ENCODE peak calls at places on chromosomes 1 and 21, in four cellular contexts. One of them, this sample, is unnamed.

GRCh38 chr1:214341918-214342317 is 61.0 kb downstream of the SMYD2 start:
- DNase-seq in brain microvascular endothelial cell: no peak
- DNase-seq in right lobe of liver: no peak
- DNase-seq in CD8-positive, alpha-beta T cell: no peak
- DNase-seq in this sample: no peak

GRCh38 chr21:38645282-38645681 is 147.0 kb upstream of the ERG start:
- DNase-seq in brain microvascular endothelial cell: peak; percentile 94
- DNase-seq in right lobe of liver: no peak
- DNase-seq in CD8-positive, alpha-beta T cell: no peak
- DNase-seq in this sample: peak; percentile 34

GRCh38 chr1:31335007-31335406 is 37.9 kb downstream of the FABP3 start:
- DNase-seq in brain microvascular endothelial cell: peak; percentile 7
- DNase-seq in right lobe of liver: no peak
- DNase-seq in CD8-positive, alpha-beta T cell: no peak
- DNase-seq in this sample: peak; percentile 2

GRCh38 chr1:2489615-2490014 is 13.5 kb downstream of the PLCH2 start:
- DNase-seq in right lobe of liver: no peak
- DNase-seq in CD8-positive, alpha-beta T cell: no peak
- DNase-seq in brain microvascular endothelial cell: no peak
- DNase-seq in this sample: no peak

GRCh38 chr1:230621290-230622022 is 20.8 kb upstream of the COG2 start:
- DNase-seq in right lobe of liver: no peak
- DNase-seq in brain microvascular endothelial cell: no peak
- DNase-seq in CD8-positive, alpha-beta T cell: no peak
- DNase-seq in this sample: no peak

GRCh38 chr1:70220015-70220414 is 1.2 kb upstream of the SRSF11 start:
- DNase-seq in CD8-positive, alpha-beta T cell: no peak
- DNase-seq in right lobe of liver: no peak
- DNase-seq in brain microvascular endothelial cell: no peak
- DNase-seq in this sample: no peak

GRCh38 chr1:12555411-12556367 is 62.3 kb downstream of the DHRS3 start:
- DNase-seq in right lobe of liver: peak; percentile 46
- DNase-seq in CD8-positive, alpha-beta T cell: no peak
- DNase-seq in brain microvascular endothelial cell: no peak
- DNase-seq in this sample: no peak

GRCh38 chr1:231107186-231107585 is 54.7 kb upstream of the TRIM67 start:
- DNase-seq in CD8-positive, alpha-beta T cell: no peak
- DNase-seq in brain microvascular endothelial cell: no peak
- DNase-seq in right lobe of liver: no peak
- DNase-seq in this sample: no peak

GRCh38 chr1:27957655-27958054 is 2.1 kb upstream of the XKR8 start:
- DNase-seq in CD8-positive, alpha-beta T cell: no peak
- DNase-seq in right lobe of liver: no peak
- DNase-seq in brain microvascular endothelial cell: no peak
- DNase-seq in this sample: no peak

GRCh38 chr1:214362188-214362882 is 81.4 kb downstream of the SMYD2 start:
- DNase-seq in right lobe of liver: no peak
- DNase-seq in brain microvascular endothelial cell: peak; percentile 57
- DNase-seq in CD8-positive, alpha-beta T cell: no peak
- DNase-seq in this sample: no peak

GRCh38 chr21:25557170-25557569 is 50.1 kb downstream of the MRPL39 start:
- DNase-seq in CD8-positive, alpha-beta T cell: no peak
- DNase-seq in right lobe of liver: no peak
- DNase-seq in brain microvascular endothelial cell: no peak
- DNase-seq in this sample: no peak

GRCh38 chr21:39660596-39660995 is 47.9 kb downstream of the B3GALT5 start:
- DNase-seq in right lobe of liver: no peak
- DNase-seq in brain microvascular endothelial cell: peak; percentile 72
- DNase-seq in CD8-positive, alpha-beta T cell: no peak
- DNase-seq in this sample: peak; percentile 73

GRCh38 chr1:235417101-235417697 is 50.0 kb downstream of the TBCE start:
- DNase-seq in brain microvascular endothelial cell: peak; percentile 88
- DNase-seq in CD8-positive, alpha-beta T cell: peak; percentile 63
- DNase-seq in right lobe of liver: no peak
- DNase-seq in this sample: peak; percentile 63

GRCh38 chr1:18091660-18092446 is 15.7 kb upstream of the IGSF21 start:
- DNase-seq in brain microvascular endothelial cell: peak; percentile 27
- DNase-seq in CD8-positive, alpha-beta T cell: no peak
- DNase-seq in right lobe of liver: no peak
- DNase-seq in this sample: no peak

GRCh38 chr1:4108341-4108740 is 208.3 kb upstream of the C1orf174 start:
- DNase-seq in brain microvascular endothelial cell: no peak
- DNase-seq in CD8-positive, alpha-beta T cell: no peak
- DNase-seq in right lobe of liver: no peak
- DNase-seq in this sample: no peak

DNA sequence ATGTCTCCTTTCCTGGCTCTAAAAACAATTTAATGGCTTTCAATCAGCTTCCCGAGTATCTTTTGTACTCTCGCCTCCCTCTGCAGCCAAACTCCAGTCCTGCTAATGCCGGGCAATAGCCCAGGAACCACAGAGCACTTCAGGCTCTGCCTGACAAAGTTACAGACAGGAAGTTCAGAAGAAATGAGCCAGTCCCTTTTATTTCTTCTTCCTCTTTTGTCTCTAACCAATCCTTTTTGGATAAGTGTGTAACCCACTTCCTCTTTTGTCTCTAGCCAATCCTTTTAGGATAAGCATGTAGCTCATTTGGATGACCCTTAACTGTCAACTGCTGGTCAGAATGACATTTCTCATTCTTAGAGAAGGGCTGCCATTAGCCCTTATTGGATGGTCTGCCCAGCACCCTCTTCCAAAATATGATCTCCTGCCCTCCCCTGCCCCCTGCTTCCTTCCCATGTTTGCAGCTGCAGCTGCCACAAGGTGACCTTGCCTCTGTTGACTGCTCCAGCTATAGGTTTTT is 6.4 kb upstream of the DOP1B start:
- DNase-seq in brain microvascular endothelial cell: no peak
- DNase-seq in right lobe of liver: peak; percentile 31
- DNase-seq in CD8-positive, alpha-beta T cell: no peak
- DNase-seq in this sample: no peak
- H3K27ac ChIP-seq in brain microvascular endothelial cell: no peak overlapping the region
- H3K27ac ChIP-seq in right lobe of liver: no peak overlapping the region
- H3K27ac ChIP-seq in CD8-positive, alpha-beta T cell: no peak overlapping the region
- H3K27ac ChIP-seq in this sample: peak overlapping the region; percentile 61

GRCh38 chr21:23955130-23955873 is 1652.0 kb downstream of the MRPL39 start:
- DNase-seq in CD8-positive, alpha-beta T cell: no peak
- DNase-seq in right lobe of liver: no peak
- DNase-seq in brain microvascular endothelial cell: no peak
- DNase-seq in this sample: no peak
- H3K4me3 ChIP-seq in CD8-positive, alpha-beta T cell: no peak overlapping the region
- H3K4me3 ChIP-seq in right lobe of liver: no peak overlapping the region
- H3K4me3 ChIP-seq in brain microvascular endothelial cell: no peak overlapping the region
- H3K4me3 ChIP-seq in this sample: no peak overlapping the region

DNA sequence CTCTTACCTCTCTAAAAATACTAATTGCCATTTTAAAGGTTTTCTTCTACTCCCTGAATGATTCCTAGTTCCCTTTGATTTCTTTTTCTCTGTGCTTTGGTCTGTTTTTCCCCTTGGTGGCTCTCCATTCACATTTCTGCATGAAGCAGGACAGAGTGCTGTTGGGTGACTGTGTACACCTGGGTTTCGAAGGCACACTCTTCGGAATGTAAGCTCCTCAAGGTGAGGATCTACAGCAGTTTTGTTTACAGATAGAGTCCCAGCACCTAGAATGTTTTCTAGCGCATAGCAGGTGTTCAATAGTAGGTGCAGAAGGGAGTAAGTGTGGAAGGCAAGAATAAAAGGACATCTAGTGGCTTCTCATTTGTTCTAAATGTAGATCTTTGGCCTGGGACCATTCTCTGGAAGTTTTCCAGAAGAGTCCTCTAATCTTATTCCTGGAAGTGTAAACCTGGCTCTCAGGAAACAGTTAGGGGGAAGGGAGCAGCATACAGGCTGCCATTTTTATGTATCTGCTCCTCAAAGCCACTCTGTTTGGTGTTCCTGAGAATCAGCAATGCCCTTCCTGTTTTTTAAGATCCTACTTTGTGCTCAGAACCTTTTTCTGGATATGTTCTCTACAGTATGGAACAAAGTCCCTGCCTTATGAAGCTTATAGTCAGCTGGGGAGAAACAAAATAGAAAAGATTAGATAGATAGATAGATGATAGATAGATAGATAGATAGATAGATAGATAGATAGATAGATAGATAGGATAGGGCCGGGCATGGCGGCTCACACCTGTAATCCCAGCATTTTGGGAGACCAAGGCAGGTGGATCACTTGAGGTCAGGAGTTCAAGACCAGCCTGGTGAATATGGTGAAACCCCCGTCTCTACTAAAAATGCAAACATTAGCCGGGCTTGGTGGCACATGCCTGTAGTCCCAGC is 22.8 kb upstream of the EFNA1 start:
- DNase-seq in brain microvascular endothelial cell: no peak
- DNase-seq in right lobe of liver: no peak
- DNase-seq in CD8-positive, alpha-beta T cell: no peak
- DNase-seq in this sample: no peak
- H3K27ac ChIP-seq in brain microvascular endothelial cell: no peak overlapping the region
- H3K27ac ChIP-seq in right lobe of liver: peak overlapping the region; percentile 97
- H3K27ac ChIP-seq in CD8-positive, alpha-beta T cell: no peak overlapping the region
- H3K27ac ChIP-seq in this sample: no peak overlapping the region

GRCh38 chr1:173445164-173445563 is 32.0 kb upstream of the PRDX6 start:
- DNase-seq in CD8-positive, alpha-beta T cell: no peak
- DNase-seq in right lobe of liver: no peak
- DNase-seq in brain microvascular endothelial cell: no peak
- DNase-seq in this sample: no peak
- H3K4me3 ChIP-seq in CD8-positive, alpha-beta T cell: no peak overlapping the region
- H3K4me3 ChIP-seq in right lobe of liver: no peak overlapping the region
- H3K4me3 ChIP-seq in brain microvascular endothelial cell: no peak overlapping the region
- H3K4me3 ChIP-seq in this sample: no peak overlapping the region

DNA sequence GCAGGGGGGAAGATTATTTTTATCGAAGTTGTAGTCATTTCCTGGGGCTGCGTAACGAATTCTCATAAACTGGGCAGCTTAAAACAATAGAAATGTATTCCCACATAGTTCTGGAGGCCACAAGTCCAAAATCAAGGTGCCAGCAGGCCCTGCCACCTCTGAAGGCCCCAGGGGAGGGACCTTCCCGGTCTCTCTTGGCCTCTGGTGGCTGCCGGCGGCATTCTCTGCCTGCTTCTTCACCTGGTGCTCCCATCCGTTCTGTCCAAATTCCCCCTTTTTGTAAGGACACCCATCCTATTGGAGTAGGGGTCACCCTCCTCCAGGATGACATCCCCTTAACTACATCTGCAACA is 92.8 kb downstream of the PDE9A start:
- DNase-seq in brain microvascular endothelial cell: no peak
- DNase-seq in right lobe of liver: peak; percentile 29
- DNase-seq in CD8-positive, alpha-beta T cell: no peak
- DNase-seq in this sample: no peak
- H3K27ac ChIP-seq in brain microvascular endothelial cell: no peak overlapping the region
- H3K27ac ChIP-seq in right lobe of liver: no peak overlapping the region
- H3K27ac ChIP-seq in CD8-positive, alpha-beta T cell: peak overlapping the region; percentile 63
- H3K27ac ChIP-seq in this sample: no peak overlapping the region

GRCh38 chr21:28745131-28746055 is 247.3 kb downstream of the LTN1 start:
- DNase-seq in right lobe of liver: peak; percentile 76
- DNase-seq in CD8-positive, alpha-beta T cell: peak; percentile 66
- DNase-seq in brain microvascular endothelial cell: peak; percentile 75
- DNase-seq in this sample: peak; percentile 87
- H3K4me3 ChIP-seq in right lobe of liver: peak overlapping the region; percentile 65
- H3K4me3 ChIP-seq in CD8-positive, alpha-beta T cell: peak overlapping the region; percentile 49
- H3K4me3 ChIP-seq in brain microvascular endothelial cell: peak overlapping the region; percentile 59
- H3K4me3 ChIP-seq in this sample: peak overlapping the region; percentile 46

DNA sequence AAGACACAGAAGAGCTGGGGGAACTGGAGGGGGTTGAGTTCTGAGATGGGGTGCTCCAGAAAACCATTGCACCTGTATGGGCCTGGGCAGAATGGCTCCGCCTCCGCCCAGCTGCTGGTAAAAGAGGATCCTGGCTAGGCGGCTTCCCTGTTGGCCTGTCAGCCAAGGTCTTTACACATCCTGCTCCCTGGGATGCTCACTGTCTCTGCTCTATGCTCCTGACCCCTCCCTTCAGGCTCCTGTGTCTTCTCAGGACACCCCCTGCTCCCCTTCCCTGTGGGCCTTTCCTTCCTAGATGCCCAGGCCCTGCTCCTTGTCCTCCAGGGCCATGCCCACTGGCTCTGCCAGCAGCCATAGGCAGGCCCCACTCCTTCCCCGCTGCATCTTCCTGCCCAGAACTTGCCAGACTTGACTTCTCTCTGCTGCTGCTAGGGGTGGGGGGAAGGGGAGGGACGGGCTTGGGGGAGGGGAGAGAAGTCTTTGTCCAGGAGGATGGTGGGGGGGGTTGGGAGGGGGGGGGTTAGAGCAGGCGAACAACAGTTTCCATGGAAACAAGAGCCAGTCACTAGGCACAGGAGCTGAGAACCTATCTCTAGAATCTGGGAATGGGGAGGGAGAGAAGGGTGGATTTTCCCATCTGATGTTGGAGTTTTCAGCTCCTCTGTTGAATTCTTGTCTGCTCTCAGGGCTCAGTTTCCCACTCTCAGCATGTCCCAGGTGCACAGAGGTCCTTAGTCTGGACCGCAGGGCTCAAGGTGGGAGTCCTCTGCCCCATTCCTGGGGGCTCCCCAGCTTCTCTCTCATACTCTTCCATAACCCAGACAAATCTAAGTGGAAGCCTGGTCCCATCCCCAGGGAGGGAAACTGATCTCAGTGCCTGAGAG is 10.6 kb downstream of the CELSR2 start:
- DNase-seq in CD8-positive, alpha-beta T cell: no peak
- DNase-seq in brain microvascular endothelial cell: no peak
- DNase-seq in right lobe of liver: no peak
- DNase-seq in this sample: no peak
- H3K27ac ChIP-seq in CD8-positive, alpha-beta T cell: no peak overlapping the region
- H3K27ac ChIP-seq in brain microvascular endothelial cell: no peak overlapping the region
- H3K27ac ChIP-seq in right lobe of liver: no peak overlapping the region
- H3K27ac ChIP-seq in this sample: no peak overlapping the region

DNA sequence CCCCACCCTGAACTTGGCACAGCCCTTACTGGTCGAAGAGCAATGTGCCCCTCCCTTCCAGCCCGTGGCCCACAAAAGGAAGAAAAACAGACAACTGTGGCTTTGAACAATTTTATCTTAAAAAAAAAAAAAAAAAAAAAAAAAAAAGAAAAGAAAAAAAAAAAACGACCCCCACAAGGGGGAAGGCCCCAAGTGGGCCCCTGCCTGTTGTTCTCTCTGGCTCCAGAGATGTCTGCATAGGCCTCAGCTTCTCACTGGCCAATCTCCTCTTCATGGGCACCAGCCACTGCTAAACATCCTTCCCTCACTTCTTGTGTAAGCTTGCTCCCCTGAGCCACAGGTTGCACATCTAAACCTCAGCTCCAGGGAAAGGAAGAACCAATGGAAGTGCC is 386 bp upstream of the TSTD1 start:
- DNase-seq in CD8-positive, alpha-beta T cell: no peak
- DNase-seq in right lobe of liver: no peak
- DNase-seq in brain microvascular endothelial cell: no peak
- DNase-seq in this sample: no peak
- H3K4me3 ChIP-seq in CD8-positive, alpha-beta T cell: peak overlapping the region; percentile 87
- H3K4me3 ChIP-seq in right lobe of liver: peak overlapping the region; percentile 80
- H3K4me3 ChIP-seq in brain microvascular endothelial cell: peak overlapping the region; percentile 54
- H3K4me3 ChIP-seq in this sample: no peak overlapping the region

This sample was measured in AG04450.